ENCODE peak calls at places on chromosomes 5 and 9, in nine cellular contexts. J is neural progenitor cell; B is body of pancreas; V is psoas muscle; E is HepG2; I is tibial artery; W is stomach; N is ascending aorta; T is CD4-positive, CD25-positive, alpha-beta regulatory T cell. Z is an unnamed sample.

GRCh38 chr5:31680528-31680927 is 41.6 kb downstream of the PDZD2 start:
- DNase-seq in W (no peak), I (no peak), B (peak; percentile 51), J (no peak), N (no peak), V (no peak), T (no peak), E (no peak), Z (no peak)

GRCh38 chr9:37423508-37423907 is 1.0 kb downstream of the GRHPR start:
- DNase-seq in W (no peak), T (no peak), V (no peak), B (no peak), J (no peak), N (no peak), I (no peak), E (no peak), Z (no peak)

GRCh38 chr9:88740844-88741243 is 205.9 kb downstream of the NXNL2 start:
- DNase-seq in W (no peak), T (no peak), V (no peak), I (no peak), E (no peak), N (no peak), J (no peak), B (no peak), Z (no peak)

GRCh38 chr5:163631846-163632245 is 126.4 kb downstream of the MAT2B start:
- DNase-seq in T (no peak), N (no peak), B (peak; percentile 9), V (no peak), W (no peak), I (no peak), J (no peak), E (no peak), Z (no peak)

GRCh38 chr5:148897842-148898241 is 71.4 kb downstream of the ADRB2 start:
- DNase-seq in B (no peak), N (no peak), I (no peak), T (no peak), V (no peak), J (no peak), E (no peak), W (no peak), Z (no peak)

GRCh38 chr5:13566903-13567339 is 377.6 kb downstream of the DNAH5 start:
- DNase-seq in E (no peak), J (no peak), B (no peak), W (no peak), N (no peak), T (no peak), I (no peak), V (no peak), Z (no peak)

GRCh38 chr5:5344051-5344571 is 78.4 kb upstream of the ICE1 start:
- DNase-seq in I (no peak), W (no peak), E (no peak), B (no peak), V (no peak), T (no peak), N (no peak), J (no peak), Z (no peak)

GRCh38 chr5:61309115-61309514 is 22.9 kb upstream of the ZSWIM6 start:
- DNase-seq in V (no peak), B (no peak), T (no peak), E (no peak), I (no peak), N (no peak), W (no peak), J (no peak), Z (no peak)

GRCh38 chr5:31334061-31334700 is 140.7 kb downstream of the CDH6 start:
- DNase-seq in N (no peak), E (no peak), V (no peak), B (no peak), I (no peak), T (no peak), W (no peak), J (no peak), Z (no peak)

GRCh38 chr9:137550958-137551655 is 572 bp upstream of the MRPL41 start:
- DNase-seq in W (no peak), B (no peak), I (no peak), T (no peak), V (peak; percentile 81), J (peak; percentile 97), N (no peak), E (peak; percentile 80), Z (peak; percentile 54)

GRCh38 chr9:110864011-110864410 is 174.3 kb downstream of the LPAR1 start:
- DNase-seq in T (no peak), J (no peak), B (no peak), E (no peak), W (no peak), N (no peak), V (no peak), I (no peak), Z (no peak)

GRCh38 chr5:9771079-9771478 is 140.9 kb upstream of the TAS2R1 start:
- DNase-seq in N (no peak), T (no peak), V (no peak), I (no peak), W (no peak), J (no peak), E (no peak), B (no peak), Z (no peak)

GRCh38 chr9:131334568-131335105 is 45.1 kb downstream of the PLPP7 start:
- DNase-seq in I (peak; percentile 84), N (no peak), E (no peak), T (no peak), W (no peak), V (peak; percentile 76), B (no peak), J (no peak), Z (no peak)

GRCh38 chr5:90227688-90228087 is 181.9 kb downstream of the CETN3 start:
- DNase-seq in W (no peak), T (no peak), V (no peak), J (no peak), B (no peak), N (no peak), I (peak; percentile 76), E (no peak), Z (no peak)

GRCh38 chr9:113988385-113988784 is 89.7 kb downstream of the AMBP start:
- DNase-seq in J (no peak), I (no peak), T (no peak), W (no peak), V (peak; percentile 26), E (no peak), B (no peak), N (no peak), Z (no peak)

GRCh38 chr9:101527066-101527465 is 6.6 kb upstream of the RNF20 start:
- DNase-seq in V (no peak), I (no peak), E (no peak), N (no peak), W (no peak), J (no peak), B (no peak), T (no peak), Z (no peak)

GRCh38 chr5:111129938-111130337 is 37.8 kb downstream of the WDR36 start:
- DNase-seq in B (no peak), W (no peak), I (no peak), N (no peak), E (no peak), J (no peak), V (no peak), T (no peak), Z (no peak)

GRCh38 chr5:37804401-37804800 is 35.4 kb downstream of the GDNF start:
- DNase-seq in J (no peak), N (no peak), E (no peak), I (no peak), B (no peak), V (no peak), T (no peak), W (no peak), Z (no peak)

GRCh38 chr5:150189728-150190502 is at the start of gene SLC6A7:
- DNase-seq in B (no peak), V (no peak), I (no peak), N (no peak), J (peak; percentile 62), T (no peak), E (no peak), W (no peak), Z (no peak)

GRCh38 chr5:150192462-150192861 is 2.6 kb downstream of the SLC6A7 start:
- DNase-seq in B (no peak), N (no peak), J (no peak), I (no peak), W (no peak), E (no peak), V (no peak), T (no peak), Z (no peak)

GRCh38 chr5:150190503-150190973 is 676 bp downstream of the SLC6A7 start:
- DNase-seq in I (no peak), V (no peak), B (no peak), J (peak; percentile 30), E (no peak), N (no peak), T (no peak), W (no peak), Z (no peak)

GRCh38 chr5:150188146-150188842 is 1.6 kb upstream of the SLC6A7 start:
- DNase-seq in I (no peak), E (no peak), B (no peak), J (no peak), V (no peak), W (no peak), N (no peak), T (no peak), Z (no peak)

GRCh38 chr5:150190987-150191386 is 1.1 kb downstream of the SLC6A7 start:
- DNase-seq in W (no peak), V (no peak), T (no peak), J (no peak), E (no peak), I (no peak), B (no peak), N (no peak), Z (no peak)
- H3K27me3 ChIP-seq in W (peaks cover 48% of the 10 kb centered on the region), V (peaks cover 7% of the 10 kb centered on the region), T (peaks cover 3% of the 10 kb centered on the region), J (peaks cover 79% of the 10 kb centered on the region), E (peaks cover 30% of the 10 kb centered on the region), I (no peaks in the 10 kb centered on the region), B (no peaks in the 10 kb centered on the region), N (no peaks in the 10 kb centered on the region), Z (peaks cover 42% of the 10 kb centered on the region)

GRCh38 chr9:97723819-97724218 is 26.7 kb upstream of the XPA start:
- DNase-seq in W (no peak), I (no peak), B (no peak), T (no peak), E (no peak), J (no peak), N (no peak), V (no peak), Z (no peak)
- H3K27me3 ChIP-seq in W (no peaks in the 10 kb centered on the region), I (no peaks in the 10 kb centered on the region), B (no peaks in the 10 kb centered on the region), T (peaks cover 18% of the 10 kb centered on the region), E (no peaks in the 10 kb centered on the region), J (peaks cover 21% of the 10 kb centered on the region), N (no peaks in the 10 kb centered on the region), V (peaks cover 10% of the 10 kb centered on the region), Z (no peaks in the 10 kb centered on the region)

DNA sequence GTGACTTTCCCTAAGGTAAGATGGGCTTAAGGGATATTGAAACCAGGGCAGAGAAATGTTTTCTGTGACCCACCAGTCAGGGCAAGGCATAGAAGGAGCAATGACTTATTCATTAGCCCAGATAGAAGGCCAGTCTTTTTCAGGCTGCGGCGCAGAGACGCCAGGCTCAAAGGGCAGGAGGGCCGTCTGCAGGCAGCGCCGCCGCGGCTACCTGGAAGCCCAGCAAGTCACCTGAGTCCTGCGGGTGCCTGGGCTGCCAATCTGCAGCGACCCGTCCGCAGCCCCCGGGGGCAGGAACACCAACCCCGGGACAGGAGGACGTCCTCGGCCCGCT is 322 bp upstream of the SH3GL2 start:
- DNase-seq in B (no peak), E (no peak), J (no peak), N (no peak), V (no peak), W (no peak), T (no peak), I (no peak), Z (no peak)
- H3K27me3 ChIP-seq in B (no peaks in the 10 kb centered on the region), E (peaks cover 19% of the 10 kb centered on the region), J (peaks cover 69% of the 10 kb centered on the region), N (no peaks in the 10 kb centered on the region), V (peaks cover 43% of the 10 kb centered on the region), W (peaks cover 34% of the 10 kb centered on the region), T (peaks cover 5% of the 10 kb centered on the region), I (no peaks in the 10 kb centered on the region), Z (peaks cover 8% of the 10 kb centered on the region)

GRCh38 chr9:126620478-126620877 is 6.8 kb downstream of the LMX1B start:
- DNase-seq in V (no peak), B (no peak), T (no peak), N (no peak), W (no peak), I (no peak), J (no peak), E (no peak), Z (no peak)
- H3K27me3 ChIP-seq in V (peaks cover 94% of the 10 kb centered on the region), B (no peaks in the 10 kb centered on the region), T (peaks cover 31% of the 10 kb centered on the region), N (peaks cover 22% of the 10 kb centered on the region), W (peaks cover 100% of the 10 kb centered on the region), I (no peaks in the 10 kb centered on the region), J (peaks cover 100% of the 10 kb centered on the region), E (peaks cover 99% of the 10 kb centered on the region), Z (peaks cover 97% of the 10 kb centered on the region)

Z was measured in iPS DF 6.9.